ENCODE peak calls at places on chromosomes 1 and 21, in five cellular contexts. F is prostate gland, U is ovary, S is spleen, A is adrenal gland. O is an unnamed sample.

GRCh38 chr1:5751833-5752714 is 240.2 kb downstream of the NPHP4 start:
- DNase-seq in F (no peak), U (no peak), S (peak), A (no peak), O (no peak)

GRCh38 chr1:201268604-201269151 is 14.6 kb upstream of the PKP1 start:
- DNase-seq in F (no peak), U (no peak), S (peak), A (no peak), O (peak)

GRCh38 chr1:15148475-15148874 is 5.1 kb upstream of the TMEM51 start:
- DNase-seq in F (no peak), U (no peak), S (no peak), A (no peak), O (no peak)

GRCh38 chr1:240687820-240688219 is 75.9 kb upstream of the GREM2 start:
- DNase-seq in F (no peak), U (no peak), S (no peak), A (no peak), O (no peak)

GRCh38 chr1:162083273-162083672 is 13.8 kb downstream of the NOS1AP start:
- DNase-seq in F (no peak), U (no peak), S (no peak), A (no peak), O (no peak)

GRCh38 chr1:171984262-171984661 is 143.0 kb downstream of the DNM3 start:
- DNase-seq in F (no peak), U (no peak), S (no peak), A (peak), O (no peak)

GRCh38 chr21:44020551-44020950 is 8.4 kb downstream of the TRAPPC10 start:
- DNase-seq in F (no peak), U (no peak), S (no peak), A (no peak), O (no peak)

GRCh38 chr1:2946291-2946690 is 75.0 kb upstream of the ACTRT2 start:
- DNase-seq in F (no peak), U (no peak), S (peak), A (peak), O (peak)

GRCh38 chr1:204523605-204524215 is 7.5 kb downstream of the MDM4 start:
- DNase-seq in F (no peak), U (no peak), S (no peak), A (no peak), O (no peak)

GRCh38 chr1:31939484-31940329 is 1.5 kb upstream of the PTP4A2 start:
- DNase-seq in F (no peak), U (peak), S (peak), A (peak), O (peak)

GRCh38 chr1:109392037-109392787 is 5.5 kb downstream of the SORT1 start:
- DNase-seq in F (no peak), U (no peak), S (no peak), A (peak), O (peak)

GRCh38 chr1:51986718-51987117 is 3.8 kb downstream of the RAB3B start:
- DNase-seq in F (no peak), U (no peak), S (no peak), A (no peak), O (no peak)

GRCh38 chr1:1125945-1126344 is 10.1 kb upstream of the C1orf159 start:
- DNase-seq in F (no peak), U (no peak), S (no peak), A (no peak), O (no peak)

GRCh38 chr1:1123581-1124507 is 8.0 kb upstream of the C1orf159 start:
- DNase-seq in F (no peak), U (no peak), S (peak), A (no peak), O (no peak)

GRCh38 chr1:1122981-1123480 is 7.1 kb upstream of the C1orf159 start:
- DNase-seq in F (no peak), U (no peak), S (peak), A (no peak), O (no peak)

GRCh38 chr1:1124508-1124785 is 8.6 kb upstream of the C1orf159 start:
- DNase-seq in F (no peak), U (no peak), S (no peak), A (no peak), O (no peak)

GRCh38 chr1:1124786-1125642 is 9.1 kb upstream of the C1orf159 start:
- DNase-seq in F (no peak), U (no peak), S (no peak), A (no peak), O (no peak)
- H3K27ac ChIP-seq in F (no peak), U (no peak), S (no peak), A (no peak), O (no peak)

GRCh38 chr1:44799770-44800584 is at the start of gene PLK3:
- DNase-seq in F (peak), U (peak), S (peak), A (peak), O (peak)
- TF ChIP-seq POLR2A in F (peak), U (peak), S (peak), A (peak), O (peak)

DNA sequence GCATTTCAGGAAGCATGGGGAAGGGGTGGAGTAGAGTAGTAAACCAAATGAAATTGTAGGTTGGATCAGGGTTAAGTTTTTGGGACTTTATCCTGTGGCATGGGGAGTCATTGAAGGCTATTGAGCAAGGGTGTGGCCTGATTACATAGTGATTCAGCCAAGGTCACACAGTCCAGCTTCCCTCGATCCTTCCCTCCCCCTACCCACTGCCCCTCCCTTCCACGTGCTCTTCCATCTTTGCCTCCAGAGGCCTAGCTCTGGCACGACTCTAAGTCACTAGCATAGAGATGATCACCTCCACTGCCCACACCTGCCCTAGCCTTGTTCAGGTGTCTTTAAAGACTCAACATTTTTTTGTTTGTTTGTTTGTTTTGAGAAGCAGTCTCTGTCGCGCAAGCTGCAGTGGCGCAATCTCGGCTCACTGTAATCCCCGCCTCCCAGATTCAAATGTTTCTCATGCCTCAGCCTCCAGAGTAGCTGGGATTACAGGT is 37.2 kb upstream of the SLC9A1 start:
- DNase-seq in F (no peak), U (no peak), S (peak), A (peak), O (peak)
- H3K27ac ChIP-seq in F (no peak), U (no peak), S (no peak), A (no peak), O (no peak)

DNA sequence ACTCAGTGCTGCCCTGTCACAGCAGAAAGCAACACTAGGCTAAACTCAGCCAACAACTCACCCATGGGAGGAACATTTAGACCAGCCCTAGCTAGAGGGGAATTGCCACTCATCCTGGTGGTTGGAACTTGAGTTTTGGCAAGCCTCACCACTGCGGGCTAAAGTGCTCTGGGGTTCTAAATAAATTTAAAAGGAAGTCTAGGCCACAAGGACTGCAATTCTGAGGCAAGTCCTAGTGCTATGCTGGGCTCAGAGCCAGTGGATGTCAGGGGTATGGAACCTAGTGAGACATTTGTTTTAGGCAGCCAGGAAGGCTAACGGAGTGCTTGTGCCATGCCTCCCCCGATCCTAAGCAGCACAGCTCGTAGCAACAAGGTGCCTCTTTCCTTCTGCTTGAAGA is 78.0 kb downstream of the RGS13 start:
- DNase-seq in F (no peak), U (no peak), S (no peak), A (no peak), O (no peak)
- TF ChIP-seq POLR2A in F (no peak), U (no peak), S (no peak), A (no peak), O (no peak)

DNA sequence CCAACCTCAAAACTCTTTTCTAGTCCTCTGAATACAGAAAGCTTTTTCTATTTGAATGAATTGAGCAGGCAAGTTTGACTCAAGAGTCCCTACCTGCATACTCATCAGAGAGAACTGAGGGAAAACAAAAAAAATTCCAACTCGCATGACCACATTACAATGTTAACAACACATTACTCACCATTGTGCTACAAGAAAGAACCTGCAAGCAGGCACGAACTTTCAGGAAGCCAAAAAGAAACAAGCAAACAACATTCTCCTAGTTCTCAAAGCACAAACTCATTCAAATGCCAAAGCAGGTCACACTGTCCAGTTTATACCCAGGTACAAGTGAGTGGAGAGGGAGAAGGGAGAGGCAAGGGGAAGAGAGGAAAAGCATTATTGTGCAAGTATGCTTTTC is 14.6 kb downstream of the OTUD7B start:
- DNase-seq in F (peak), U (no peak), S (no peak), A (no peak), O (no peak)
- H3K27ac ChIP-seq in F (peak), U (no peak), S (no peak), A (no peak), O (no peak)

GRCh38 chr1:163085041-163085903 is 16.1 kb downstream of the RGS4 start:
- DNase-seq in F (no peak), U (no peak), S (no peak), A (no peak), O (no peak)
- TF ChIP-seq POLR2A in F (no peak), U (no peak), S (no peak), A (no peak), O (no peak)

GRCh38 chr1:40382110-40382464 is 8.6 kb downstream of the SMAP2 start:
- DNase-seq in F (no peak), U (no peak), S (no peak), A (no peak), O (no peak)
- H3K27ac ChIP-seq in F (peak), U (no peak), S (peak), A (peak), O (peak)

GRCh38 chr1:37152491-37152890 is 118.2 kb upstream of the GRIK3 start:
- DNase-seq in F (no peak), U (no peak), S (no peak), A (no peak), O (no peak)
- TF ChIP-seq POLR2A in F (no peak), U (no peak), S (no peak), A (no peak), O (no peak)

GRCh38 chr1:206760590-206760989 is 10.0 kb upstream of the IL19 start:
- DNase-seq in F (no peak), U (no peak), S (no peak), A (no peak), O (no peak)
- H3K27ac ChIP-seq in F (no peak), U (no peak), S (no peak), A (no peak), O (no peak)

GRCh38 chr1:150272379-150272840 is at the start of gene C1orf54:
- DNase-seq in F (no peak), U (no peak), S (no peak), A (no peak), O (peak)

GRCh38 chr1:150267896-150268295 is 920 bp downstream of the APH1A start:
- DNase-seq in F (no peak), U (no peak), S (no peak), A (peak), O (no peak)

GRCh38 chr1:150273310-150273709 is 720 bp downstream of the C1orf54 start:
- DNase-seq in F (no peak), U (no peak), S (no peak), A (no peak), O (no peak)

GRCh38 chr1:150268342-150268705 is 492 bp downstream of the APH1A start:
- DNase-seq in F (peak), U (peak), S (peak), A (peak), O (peak)

DNA sequence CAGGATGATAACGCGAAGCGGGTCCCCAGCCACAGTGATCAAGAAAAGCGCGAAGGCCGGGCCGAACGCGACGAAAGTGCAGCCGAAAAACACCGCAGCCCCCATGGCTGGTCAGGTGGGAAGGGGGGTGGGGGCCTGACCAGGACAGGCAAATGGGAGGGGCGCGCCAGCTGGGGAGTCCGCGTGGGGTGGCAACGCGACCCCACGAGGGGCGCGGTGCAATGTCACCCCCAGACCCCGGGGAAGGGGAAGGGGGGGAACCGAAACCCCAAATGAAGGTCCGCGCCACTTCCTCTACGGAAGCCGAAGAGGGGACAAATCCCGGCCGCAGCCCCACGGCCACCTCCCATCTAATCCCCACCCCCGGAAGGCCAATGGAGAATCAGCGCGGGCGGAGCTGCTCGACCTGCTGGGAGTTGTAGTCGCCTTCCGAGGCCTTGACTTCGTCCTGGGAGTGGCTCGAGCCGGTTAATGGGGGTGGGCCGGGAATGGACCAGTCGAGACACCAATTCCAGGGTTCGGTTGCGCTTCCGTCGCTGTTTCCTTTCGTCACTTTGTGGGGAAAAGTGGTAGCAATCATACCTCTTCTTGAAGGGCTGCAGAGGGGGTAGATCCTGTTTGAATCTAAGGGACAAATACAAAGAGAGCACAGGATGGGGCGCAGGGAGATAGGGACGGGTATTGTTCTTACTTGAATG is at the start of gene APH1A:
- DNase-seq in F (peak), U (peak), S (peak), A (peak), O (peak)
- TF ChIP-seq POLR2A in F (peak), U (no peak), S (peak), A (no peak), O (peak)

O was measured in body of pancreas.